ENCODE peak calls at places on chromosomes 12 and 14, in six cellular contexts. C is glutamatergic neuron, F is MCF 10A, P is Calu3, B is astrocyte of the spinal cord, U is WTC11. O is an unnamed sample.

GRCh38 chr14:71541973-71542730 is 390.1 kb upstream of the RGS6 start:
- DNase-seq in C (no peak), F (no peak), P (no peak), B (no peak), U (no peak), O (no peak)

GRCh38 chr12:21528953-21529352 is 2.9 kb downstream of the SPX start:
- DNase-seq in C (no peak), F (no peak), P (no peak), B (no peak), U (no peak), O (no peak)

GRCh38 chr12:104680070-104680469 is 223.3 kb downstream of the CHST11 start:
- DNase-seq in C (no peak), F (peak; percentile 21), P (no peak), B (peak; percentile 24), U (no peak), O (no peak)

GRCh38 chr12:51850081-51850932 is 1.8 kb upstream of the FIGNL2 start:
- DNase-seq in C (no peak), F (no peak), P (no peak), B (no peak), U (no peak), O (no peak)

GRCh38 chr14:99273025-99273723 is 1.2 kb upstream of the BCL11B start:
- DNase-seq in C (peak; percentile 73), F (peak; percentile 51), P (peak; percentile 22), B (no peak), U (peak; percentile 75), O (no peak)

GRCh38 chr12:44584625-44585024 is 291.5 kb downstream of the NELL2 start:
- DNase-seq in C (no peak), F (no peak), P (no peak), B (no peak), U (no peak), O (no peak)

GRCh38 chr12:91874086-91874865 is 271.4 kb downstream of the BTG1 start:
- DNase-seq in C (no peak), F (no peak), P (no peak), B (no peak), U (no peak), O (no peak)

GRCh38 chr12:464484-465267 is 4.9 kb downstream of the B4GALNT3 start:
- DNase-seq in C (no peak), F (no peak), P (no peak), B (no peak), U (no peak), O (no peak)

GRCh38 chr12:20549115-20549719 is 145.9 kb upstream of the SLCO1C1 start:
- DNase-seq in C (peak; percentile 43), F (peak; percentile 53), P (peak; percentile 31), B (peak; percentile 49), U (peak; percentile 33), O (no peak)

GRCh38 chr12:25382311-25383106 is 131.8 kb upstream of the KRAS start:
- DNase-seq in C (no peak), F (no peak), P (no peak), B (no peak), U (no peak), O (no peak)

GRCh38 chr14:24283796-24284460 is 12.5 kb upstream of the RABGGTA start:
- DNase-seq in C (no peak), F (no peak), P (no peak), B (no peak), U (no peak), O (no peak)

GRCh38 chr12:19151298-19151697 is 21.8 kb downstream of the PLEKHA5 start:
- DNase-seq in C (no peak), F (no peak), P (no peak), B (peak; percentile 12), U (no peak), O (no peak)

GRCh38 chr12:111780166-111780565 is 13.4 kb downstream of the ALDH2 start:
- DNase-seq in C (no peak), F (no peak), P (no peak), B (no peak), U (no peak), O (no peak)

GRCh38 chr12:132550830-132551229 is 59.6 kb downstream of the LRCOL1 start:
- DNase-seq in C (no peak), F (no peak), P (no peak), B (no peak), U (no peak), O (no peak)

GRCh38 chr12:107748472-107748871 is 12.5 kb downstream of the PRDM4 start:
- DNase-seq in C (no peak), F (peak; percentile 59), P (no peak), B (peak; percentile 71), U (no peak), O (no peak)

GRCh38 chr14:63174760-63175191 is 29.5 kb upstream of the RHOJ start:
- DNase-seq in C (no peak), F (peak; percentile 60), P (peak; percentile 27), B (peak; percentile 79), U (peak; percentile 13), O (no peak)

GRCh38 chr14:34180428-34180827 is 229.6 kb upstream of the EGLN3 start:
- DNase-seq in C (no peak), F (no peak), P (no peak), B (no peak), U (no peak), O (no peak)

GRCh38 chr12:49548822-49549648 is 10.2 kb downstream of the KCNH3 start:
- DNase-seq in C (peak; percentile 63), F (no peak), P (no peak), B (no peak), U (peak; percentile 56), O (peak; percentile 41)
- TF ChIP-seq CTCF in C (peak; percentile 29), F (no peak), P (no peak), B (peak; percentile 54), U (no peak), O (no peak)

GRCh38 chr12:46517579-46517962 is 145.0 kb upstream of the SLC38A2 start:
- DNase-seq in C (no peak), F (no peak), P (no peak), B (no peak), U (no peak), O (no peak)
- TF ChIP-seq CTCF in C (no peak), F (no peak), P (no peak), B (no peak), U (no peak), O (no peak)

GRCh38 chr12:116647802-116648201 is 88.6 kb downstream of the MAP1LC3B2 start:
- DNase-seq in C (no peak), F (no peak), P (no peak), B (no peak), U (no peak), O (no peak)
- TF ChIP-seq CTCF in C (no peak), F (no peak), P (no peak), B (no peak), U (no peak), O (no peak)

GRCh38 chr12:123532021-123532420 is 1.5 kb downstream of the RILPL1 start:
- DNase-seq in C (no peak), F (no peak), P (no peak), B (peak; percentile 43), U (no peak), O (peak; percentile 22)

GRCh38 chr12:123531091-123531490 is 2.4 kb downstream of the RILPL1 start:
- DNase-seq in C (no peak), F (no peak), P (no peak), B (no peak), U (no peak), O (no peak)

GRCh38 chr12:123532808-123533649 is 490 bp downstream of the RILPL1 start:
- DNase-seq in C (peak; percentile 63), F (peak; percentile 36), P (peak; percentile 51), B (peak; percentile 35), U (peak; percentile 71), O (no peak)

GRCh38 chr12:123530683-123531082 is 2.8 kb downstream of the RILPL1 start:
- DNase-seq in C (no peak), F (no peak), P (no peak), B (no peak), U (no peak), O (no peak)

DNA sequence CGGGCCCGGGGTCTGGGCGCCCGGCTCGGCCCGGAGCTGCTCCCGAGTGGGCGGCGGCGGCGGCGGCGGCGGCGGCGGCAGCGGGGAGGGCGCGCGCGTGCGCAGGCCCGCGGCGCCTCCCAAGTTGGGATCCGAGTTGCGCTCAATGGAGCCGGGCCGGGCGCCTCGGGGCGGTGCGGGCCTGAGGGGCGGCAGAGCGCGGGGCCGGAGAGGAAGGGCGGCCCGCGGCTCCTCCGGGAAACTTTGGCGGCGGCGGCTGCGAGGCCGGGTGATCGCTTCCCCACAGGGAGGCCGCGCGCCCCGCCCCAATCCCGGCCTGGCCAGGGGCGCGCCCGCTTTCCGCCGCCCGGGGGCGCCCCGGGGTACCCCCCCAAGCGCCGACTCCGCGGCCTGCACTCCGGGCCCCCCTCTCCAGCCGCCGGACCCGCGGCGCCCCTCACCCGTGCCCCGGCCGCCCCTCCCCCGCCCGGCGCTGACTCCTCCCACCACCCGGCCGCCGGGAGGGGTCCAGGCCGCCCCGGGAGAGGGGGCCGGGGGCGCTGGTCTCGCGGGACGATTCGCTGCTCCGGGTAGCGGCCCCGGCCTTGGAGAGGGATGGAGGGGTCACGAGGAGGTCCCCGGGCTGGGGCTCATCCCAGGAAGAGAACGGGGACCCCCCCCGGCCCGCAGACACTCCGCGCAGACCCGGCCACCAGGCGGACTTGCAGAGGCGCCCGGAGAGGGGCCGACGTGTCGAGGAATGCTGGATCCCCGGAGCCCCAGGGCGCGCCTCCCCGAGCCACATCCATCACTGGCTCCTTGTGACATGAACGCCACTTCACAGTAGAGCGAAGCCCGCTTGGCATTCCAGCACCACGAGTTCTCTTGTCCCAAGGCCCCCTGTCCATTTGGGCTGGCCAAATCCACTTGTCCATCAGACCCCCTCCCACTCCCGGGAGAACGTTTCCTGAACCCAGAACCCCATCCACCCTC is at the start of gene RILPL1:
- DNase-seq in C (peak; percentile 66), F (peak; percentile 32), P (peak; percentile 68), B (peak; percentile 27), U (peak; percentile 61), O (peak; percentile 66)
- TF ChIP-seq CTCF in C (peak; percentile 23), F (peak; percentile 31), P (peak; percentile 45), B (peak; percentile 34), U (peak; percentile 36), O (no peak)

DNA sequence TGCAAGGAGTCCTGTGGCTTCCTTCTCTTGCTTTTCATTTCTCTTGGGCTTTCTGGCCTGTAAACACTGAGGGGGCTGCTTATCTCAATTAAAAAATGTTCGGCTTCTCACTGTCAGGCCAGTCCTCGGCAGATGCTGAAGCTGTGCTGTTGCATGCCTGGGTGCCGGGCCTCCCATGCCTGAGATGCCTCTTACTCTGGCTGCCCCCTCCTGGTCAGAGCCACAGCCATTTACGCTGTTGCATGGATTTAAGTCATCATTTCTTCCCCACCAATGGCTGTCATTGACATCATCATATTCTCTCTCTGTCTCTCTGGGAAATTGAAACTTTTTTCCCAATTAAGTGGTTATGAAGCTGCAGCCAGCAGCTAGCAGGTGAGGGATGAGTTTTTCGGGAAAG is 53.7 kb downstream of the FOXN4 start:
- DNase-seq in C (peak; percentile 48), F (peak; percentile 38), P (no peak), B (no peak), U (peak; percentile 46), O (no peak)
- TF ChIP-seq CTCF in C (no peak), F (no peak), P (no peak), B (peak; percentile 14), U (no peak), O (no peak)